ENCODE peak calls at places on chromosomes 3 and 15, in nine cellular contexts. X, I, M, T, P, K, D, O and J are unnamed samples.

GRCh38 chr3:37030573-37030972 is 37.3 kb downstream of the MLH1 start:
- DNase-seq in X (no peak), I (no peak), M (no peak), T (no peak), P (no peak), K (no peak), D (no peak), O (no peak), J (no peak)

GRCh38 chr3:110576962-110577361 is 494.7 kb upstream of the NECTIN3 start:
- DNase-seq in X (peak; percentile 97), I (no peak), M (peak; percentile 86), T (no peak), P (peak; percentile 51), K (no peak), D (peak; percentile 98), O (no peak), J (peak; percentile 95)

GRCh38 chr3:158233791-158234190 is 123.9 kb downstream of the RSRC1 start:
- DNase-seq in X (no peak), I (no peak), M (no peak), T (no peak), P (no peak), K (no peak), D (no peak), O (no peak), J (no peak)

GRCh38 chr3:9402410-9403228 is 5.2 kb downstream of the SETD5 start:
- DNase-seq in X (no peak), I (peak; percentile 74), M (peak; percentile 73), T (no peak), P (peak; percentile 66), K (peak; percentile 69), D (peak; percentile 25), O (peak; percentile 86), J (no peak)

GRCh38 chr3:44712455-44713075 is at the start of gene ZNF502:
- DNase-seq in X (peak; percentile 90), I (peak; percentile 86), M (peak; percentile 95), T (peak; percentile 19), P (peak; percentile 52), K (no peak), D (peak; percentile 89), O (peak; percentile 93), J (no peak)

GRCh38 chr15:48498828-48499227 is 146.7 kb downstream of the FBN1 start:
- DNase-seq in X (no peak), I (no peak), M (no peak), T (no peak), P (no peak), K (no peak), D (no peak), O (no peak), J (no peak)

GRCh38 chr15:24772709-24773373 is 97.3 kb downstream of the NPAP1 start:
- DNase-seq in X (peak; percentile 74), I (peak; percentile 39), M (peak; percentile 87), T (no peak), P (no peak), K (peak; percentile 69), D (peak; percentile 81), O (peak; percentile 65), J (peak; percentile 45)

GRCh38 chr3:126347543-126348161 is 9.6 kb downstream of the KLF15 start:
- DNase-seq in X (no peak), I (no peak), M (no peak), T (no peak), P (peak; percentile 0), K (no peak), D (no peak), O (peak; percentile 10), J (no peak)

GRCh38 chr3:196639517-196640500 is at the start of gene NRROS:
- DNase-seq in X (peak; percentile 26), I (peak; percentile 81), M (peak; percentile 68), T (no peak), P (peak; percentile 37), K (no peak), D (peak; percentile 47), O (peak; percentile 66), J (no peak)

GRCh38 chr3:39191103-39191502 is 1.3 kb downstream of the XIRP1 start:
- DNase-seq in X (peak; percentile 22), I (no peak), M (no peak), T (no peak), P (no peak), K (no peak), D (no peak), O (no peak), J (no peak)

GRCh38 chr3:51705276-51706020 is 1.4 kb upstream of the GRM2 start:
- DNase-seq in X (no peak), I (no peak), M (no peak), T (no peak), P (no peak), K (no peak), D (no peak), O (no peak), J (no peak)

GRCh38 chr15:44128443-44128842 is 66.6 kb downstream of the FRMD5 start:
- DNase-seq in X (no peak), I (no peak), M (no peak), T (no peak), P (no peak), K (no peak), D (no peak), O (no peak), J (no peak)

GRCh38 chr15:44132057-44132456 is 63.0 kb downstream of the FRMD5 start:
- DNase-seq in X (no peak), I (no peak), M (no peak), T (no peak), P (no peak), K (no peak), D (no peak), O (no peak), J (no peak)

GRCh38 chr15:44130778-44131177 is 64.3 kb downstream of the FRMD5 start:
- DNase-seq in X (no peak), I (no peak), M (peak; percentile 6), T (no peak), P (no peak), K (no peak), D (peak; percentile 4), O (no peak), J (no peak)

GRCh38 chr15:44125879-44126278 is 69.2 kb downstream of the FRMD5 start:
- DNase-seq in X (no peak), I (no peak), M (no peak), T (no peak), P (no peak), K (no peak), D (no peak), O (no peak), J (no peak)

GRCh38 chr15:44129911-44130310 is 65.2 kb downstream of the FRMD5 start:
- DNase-seq in X (no peak), I (no peak), M (no peak), T (no peak), P (no peak), K (no peak), D (no peak), O (no peak), J (no peak)
- TF ChIP-seq CTCF in X (no peak), I (no peak), M (no peak), T (no peak), P (no peak), K (no peak), D (no peak), O (no peak), J (no peak)

DNA sequence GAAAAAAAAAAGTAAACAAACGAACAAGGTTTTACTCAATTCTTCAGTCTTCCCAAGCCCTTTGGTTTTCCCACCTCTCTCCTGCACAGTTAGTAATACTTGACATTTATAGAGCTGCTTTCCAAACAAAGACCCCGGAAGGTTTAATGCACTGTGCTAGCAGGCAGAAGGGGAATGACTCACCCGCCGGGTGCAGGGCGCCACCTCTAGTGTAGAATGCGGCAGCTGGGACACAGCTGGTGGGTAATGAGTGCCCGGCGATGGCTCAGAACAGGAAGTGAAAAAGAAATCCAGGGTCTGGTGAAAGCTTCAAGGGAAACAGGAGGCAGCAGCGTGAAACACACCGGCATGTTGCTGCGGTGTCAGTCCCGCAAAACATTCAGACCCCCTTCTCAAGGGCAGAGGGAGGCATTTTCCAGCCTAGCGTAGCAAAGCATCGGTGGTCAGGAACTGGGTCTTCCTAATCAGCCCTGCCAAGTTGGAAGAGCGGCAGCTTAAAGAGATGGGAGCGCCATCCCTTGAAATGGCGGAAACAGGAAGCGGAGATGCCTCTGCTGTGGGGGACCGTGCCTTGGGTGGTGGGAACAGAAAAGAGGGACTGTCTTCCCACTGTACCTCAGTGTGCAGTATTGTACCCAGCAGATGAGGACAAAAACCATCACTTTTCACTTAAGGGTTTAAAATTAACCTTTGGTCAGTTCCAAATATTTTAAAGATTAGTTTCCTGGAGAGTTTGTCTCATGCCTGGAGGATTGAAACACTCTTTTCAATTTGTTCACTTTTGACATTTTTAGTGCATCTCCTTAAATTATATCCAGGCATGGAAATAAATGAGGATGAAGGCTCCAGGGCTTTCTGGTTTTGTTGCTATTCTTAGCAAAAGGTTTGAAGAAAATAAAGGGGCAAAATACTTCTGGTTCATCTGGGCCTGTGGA is 160.8 kb upstream of the MCTP2 start:
- DNase-seq in X (peak; percentile 55), I (peak; percentile 25), M (no peak), T (no peak), P (no peak), K (peak; percentile 14), D (no peak), O (peak; percentile 41), J (peak; percentile 41)
- TF ChIP-seq CTCF in X (no peak), I (no peak), M (no peak), T (no peak), P (no peak), K (no peak), D (no peak), O (no peak), J (peak; percentile 24)

DNA sequence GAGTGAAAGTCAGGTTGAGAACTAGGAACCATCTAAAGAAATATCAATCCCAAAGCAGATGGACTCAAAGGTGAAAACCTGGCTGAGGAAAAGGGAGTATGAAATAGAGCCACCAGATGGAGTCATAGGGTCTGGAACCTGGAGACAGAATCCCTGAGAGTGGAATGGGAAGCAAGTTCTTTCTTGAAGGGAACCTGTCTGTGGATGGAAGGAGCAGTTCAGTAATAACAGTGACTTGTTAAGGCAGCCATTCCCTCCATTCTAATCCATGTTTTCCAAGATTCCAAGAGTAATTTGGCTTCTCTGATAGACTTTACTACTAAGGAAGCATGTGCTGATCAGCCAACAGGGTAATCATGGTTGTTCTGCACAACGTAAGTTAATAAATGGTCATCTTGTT is 22.5 kb upstream of the AQP9 start:
- DNase-seq in X (peak; percentile 22), I (no peak), M (peak; percentile 41), T (no peak), P (no peak), K (no peak), D (peak; percentile 48), O (no peak), J (peak; percentile 5)
- TF ChIP-seq CTCF in X (peak; percentile 54), I (no peak), M (peak; percentile 32), T (peak; percentile 12), P (peak; percentile 35), K (no peak), D (peak; percentile 53), O (no peak), J (peak; percentile 48)

GRCh38 chr3:106624154-106624553 is 753.1 kb upstream of the CCDC54 start:
- DNase-seq in X (no peak), I (no peak), M (no peak), T (no peak), P (no peak), K (no peak), D (no peak), O (no peak), J (no peak)

GRCh38 chr3:106631378-106632083 is 745.7 kb upstream of the CCDC54 start:
- DNase-seq in X (peak; percentile 44), I (no peak), M (no peak), T (no peak), P (no peak), K (no peak), D (no peak), O (no peak), J (no peak)

GRCh38 chr3:106629215-106629832 is 747.9 kb upstream of the CCDC54 start:
- DNase-seq in X (no peak), I (no peak), M (no peak), T (no peak), P (no peak), K (no peak), D (no peak), O (no peak), J (no peak)

GRCh38 chr3:106628407-106628806 is 748.8 kb upstream of the CCDC54 start:
- DNase-seq in X (peak; percentile 68), I (no peak), M (peak; percentile 66), T (no peak), P (no peak), K (no peak), D (peak; percentile 71), O (no peak), J (peak; percentile 46)
- TF ChIP-seq CTCF in X (peak; percentile 29), I (no peak), M (peak; percentile 14), T (no peak), P (no peak), K (no peak), D (peak; percentile 24), O (no peak), J (peak; percentile 15)